ENCODE peak calls at places on chromosomes 11 and 22, in six cellular contexts. Q is HCT116, J is GM23338, W is GM23248, G is hepatocyte, E is SK-N-SH. K is an unnamed sample.

GRCh38 chr11:126115253-126115540 is 52.5 kb upstream of the CDON start:
- DNase-seq in J (no peak), Q (no peak), W (peak), G (peak), E (peak), K (no peak)

GRCh38 chr11:37907461-37908223 is 1309.6 kb upstream of the RAG2 start:
- DNase-seq in J (no peak), E (no peak), W (no peak), G (no peak), Q (no peak), K (no peak)

GRCh38 chr11:15551897-15552851 is 437.5 kb downstream of the INSC start:
- DNase-seq in W (no peak), G (no peak), E (peak), J (peak), Q (no peak), K (no peak)

GRCh38 chr11:86067230-86068137 is 1.4 kb downstream of the PICALM start:
- DNase-seq in E (no peak), G (peak), W (peak), J (no peak), Q (no peak), K (peak)

GRCh38 chr11:27997344-27997743 is 110.6 kb downstream of the KIF18A start:
- DNase-seq in Q (no peak), W (no peak), G (no peak), J (no peak), E (no peak), K (no peak)

GRCh38 chr22:35725521-35725920 is 7.8 kb downstream of the APOL5 start:
- DNase-seq in E (no peak), Q (no peak), G (no peak), W (no peak), J (no peak), K (no peak)

GRCh38 chr11:76237914-76238313 is 31.6 kb upstream of the WNT11 start:
- DNase-seq in Q (peak), W (peak), E (peak), J (peak), G (peak), K (no peak)

GRCh38 chr22:28188480-28188879 is 269.4 kb upstream of the PITPNB start:
- DNase-seq in G (no peak), E (no peak), W (no peak), J (peak), Q (no peak), K (no peak)

GRCh38 chr11:95262994-95263764 is 32.2 kb upstream of the SESN3 start:
- DNase-seq in J (no peak), W (no peak), Q (no peak), G (no peak), E (no peak), K (no peak)

GRCh38 chr22:31947296-31947695 is 3.0 kb downstream of the YWHAH start:
- DNase-seq in E (no peak), Q (no peak), J (no peak), G (no peak), W (no peak), K (peak)

GRCh38 chr11:2787816-2788750 is 88.3 kb upstream of the KCNQ1OT1 start:
- DNase-seq in G (peak), W (no peak), Q (no peak), E (no peak), J (peak), K (no peak)
- TF ChIP-seq EZH2phosphoT487 in G (no peak), W (no peak), Q (no peak), E (no peak), J (no peak), K (no peak)

DNA sequence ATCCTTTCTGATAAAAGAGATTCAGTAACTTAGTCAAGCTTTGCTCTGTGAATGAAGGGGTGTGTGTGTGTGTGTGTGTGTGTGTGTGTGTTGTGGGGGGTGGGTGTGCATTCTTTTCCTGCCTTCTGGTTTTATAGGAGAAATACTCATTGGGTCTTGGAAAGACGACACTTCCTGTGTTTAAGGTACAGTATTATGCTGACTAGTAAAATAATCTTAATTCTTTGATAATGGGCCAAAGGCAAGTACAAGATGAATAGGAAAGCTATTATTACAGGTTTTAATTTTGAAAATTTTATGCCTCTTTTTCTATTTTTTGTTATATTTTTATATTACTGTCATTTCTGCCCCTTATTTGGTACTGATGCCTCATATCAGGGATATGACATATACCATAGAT is 26.1 kb downstream of the HSD17B12 start:
- DNase-seq in E (no peak), W (no peak), G (no peak), Q (no peak), J (no peak), K (no peak)
- H2AFZ ChIP-seq in E (no peak), W (no peak), G (no peak), Q (no peak), J (no peak), K (no peak)

DNA sequence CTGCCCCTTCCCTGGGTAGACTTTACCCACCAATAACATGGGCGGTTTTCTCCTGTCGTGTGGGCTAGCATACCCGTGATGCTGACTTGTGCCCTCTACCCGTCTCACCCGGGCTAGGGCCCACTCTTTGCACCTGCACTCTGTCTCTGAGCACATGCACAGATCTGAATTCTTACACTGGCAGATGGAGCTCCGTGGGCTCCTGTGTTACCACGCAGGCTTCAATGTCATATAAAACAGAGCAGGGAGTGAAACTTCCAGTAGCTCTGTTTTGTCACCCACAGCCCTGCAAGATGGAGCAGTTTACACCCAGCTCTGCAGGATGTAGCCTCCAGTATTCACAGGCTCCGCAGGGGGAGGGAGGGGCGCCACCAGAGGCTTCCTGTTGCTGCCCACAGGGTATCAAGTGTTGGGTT is 1.7 kb downstream of the DGKZ start:
- DNase-seq in J (no peak), E (no peak), Q (no peak), W (no peak), G (no peak), K (peak)
- TF ChIP-seq EZH2phosphoT487 in J (no peak), E (no peak), Q (no peak), W (no peak), G (no peak), K (no peak)

GRCh38 chr11:65653229-65654225 is 9.2 kb downstream of the RELA start:
- DNase-seq in G (peak), Q (no peak), W (peak), J (no peak), E (no peak), K (no peak)
- H2AFZ ChIP-seq in G (no peak), Q (no peak), W (peak), J (no peak), E (no peak), K (peak)

GRCh38 chr11:46376258-46377050 is 5.0 kb upstream of the MDK start:
- DNase-seq in G (no peak), Q (no peak), J (no peak), W (no peak), E (no peak), K (no peak)

GRCh38 chr11:46378811-46379482 is 2.5 kb upstream of the MDK start:
- DNase-seq in J (no peak), Q (no peak), G (no peak), W (no peak), E (no peak), K (no peak)

GRCh38 chr11:46377831-46378230 is 3.6 kb upstream of the MDK start:
- DNase-seq in W (no peak), J (no peak), G (no peak), E (no peak), Q (no peak), K (no peak)

GRCh38 chr11:46378296-46378695 is 3.2 kb upstream of the MDK start:
- DNase-seq in W (no peak), E (no peak), J (no peak), G (no peak), Q (no peak), K (no peak)

DNA sequence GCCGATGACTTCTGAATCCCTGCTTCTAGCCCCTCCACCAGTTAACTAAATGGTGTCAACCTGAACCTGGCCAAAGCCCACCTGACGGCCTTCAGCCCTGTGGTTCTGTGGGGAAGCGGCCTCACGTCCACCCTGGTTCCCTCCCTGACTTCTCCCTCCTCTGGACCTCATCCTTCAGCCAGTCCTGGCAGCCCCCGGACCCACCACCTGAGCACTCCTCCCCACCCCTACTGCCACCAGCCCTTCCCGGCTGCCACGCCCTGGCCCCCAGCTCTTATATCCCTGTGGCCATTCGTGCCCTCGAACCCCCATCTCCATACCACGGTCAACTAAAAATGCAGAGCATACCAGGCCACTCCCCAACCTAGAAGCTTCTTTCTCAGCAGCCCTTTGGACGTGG is 4.2 kb upstream of the MDK start:
- DNase-seq in Q (no peak), W (no peak), G (no peak), J (no peak), E (no peak), K (no peak)
- TF ChIP-seq EZH2phosphoT487 in Q (no peak), W (no peak), G (no peak), J (no peak), E (no peak), K (no peak)

DNA sequence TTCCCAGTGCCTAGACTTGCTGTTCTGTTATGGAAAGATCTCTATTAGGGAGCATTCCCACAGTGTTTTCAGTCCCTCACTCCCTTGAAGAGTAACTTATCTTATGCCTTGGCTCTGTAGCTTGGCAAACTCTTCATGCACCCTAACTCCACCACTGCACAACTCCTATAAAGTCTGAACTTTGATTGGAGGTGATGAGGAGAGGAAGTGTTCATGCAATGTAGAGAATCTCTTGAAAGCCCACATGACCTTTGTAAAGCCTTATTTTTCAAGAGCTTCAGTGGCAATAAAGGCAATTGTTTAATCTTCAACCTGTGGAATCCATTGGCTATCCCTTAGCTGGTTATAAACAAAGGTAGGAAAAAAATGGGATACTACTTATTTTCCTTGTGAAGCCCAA is 176.2 kb downstream of the ETS1 start:
- DNase-seq in Q (no peak), E (no peak), J (no peak), W (no peak), G (no peak), K (no peak)
- H2AFZ ChIP-seq in Q (no peak), E (no peak), J (no peak), W (no peak), G (no peak), K (no peak)

DNA sequence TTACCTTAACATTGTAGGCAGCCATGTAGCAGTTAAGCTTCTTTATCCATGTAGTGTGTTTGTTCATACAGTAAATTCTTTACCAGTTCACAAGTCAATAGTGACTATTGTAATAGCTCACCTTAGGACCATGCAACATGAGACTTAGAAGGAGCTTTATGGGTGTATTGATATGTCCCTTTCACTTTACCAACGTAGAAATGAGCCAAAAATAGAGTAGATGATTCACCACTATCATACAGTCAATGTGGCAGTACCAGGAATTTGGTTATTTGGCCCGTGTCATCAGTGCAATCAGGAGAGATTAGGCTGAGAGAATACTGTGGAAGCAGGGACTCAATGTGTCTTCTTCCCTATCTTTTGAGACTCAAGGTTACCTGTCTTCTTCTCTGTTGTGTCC is 4.7 kb downstream of the ZDHHC13 start:
- DNase-seq in J (no peak), W (peak), G (no peak), E (no peak), Q (no peak), K (no peak)
- TF ChIP-seq EZH2phosphoT487 in J (no peak), W (no peak), G (no peak), E (no peak), Q (no peak), K (no peak)

DNA sequence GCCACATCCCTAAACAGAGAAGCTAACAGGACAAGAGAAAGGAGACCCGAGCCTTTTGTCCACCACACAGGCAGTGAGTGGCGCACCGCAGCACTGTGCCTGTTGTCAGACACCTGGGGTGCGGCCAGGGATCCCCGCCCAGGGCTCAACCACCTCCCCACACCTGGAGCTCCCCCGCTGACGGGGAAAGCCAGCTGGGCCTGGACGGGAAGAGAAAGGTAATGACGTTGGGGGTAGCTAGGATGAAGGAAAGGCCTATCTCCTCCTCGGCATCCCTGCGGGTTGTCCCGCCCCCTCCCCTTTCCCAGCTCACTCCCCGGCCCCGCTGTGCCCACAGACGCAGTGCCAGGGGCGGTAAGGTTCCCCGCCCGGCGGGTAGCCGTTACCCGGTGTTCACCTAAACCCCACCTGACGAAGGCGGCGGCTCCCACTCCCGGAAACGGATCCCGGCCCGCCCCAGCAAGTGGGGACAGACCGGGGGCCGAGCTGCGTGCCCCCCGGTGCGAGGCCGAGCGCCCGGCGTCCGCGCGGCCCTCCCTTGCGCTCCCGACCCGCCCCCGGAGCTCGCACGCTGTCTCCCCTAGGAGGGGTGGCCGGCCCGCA is 507 bp downstream of the HYOU1 start:
- DNase-seq in Q (no peak), G (peak), E (peak), W (peak), J (peak), K (peak)
- H2AFZ ChIP-seq in Q (no peak), G (peak), E (peak), W (peak), J (no peak), K (peak)

DNA sequence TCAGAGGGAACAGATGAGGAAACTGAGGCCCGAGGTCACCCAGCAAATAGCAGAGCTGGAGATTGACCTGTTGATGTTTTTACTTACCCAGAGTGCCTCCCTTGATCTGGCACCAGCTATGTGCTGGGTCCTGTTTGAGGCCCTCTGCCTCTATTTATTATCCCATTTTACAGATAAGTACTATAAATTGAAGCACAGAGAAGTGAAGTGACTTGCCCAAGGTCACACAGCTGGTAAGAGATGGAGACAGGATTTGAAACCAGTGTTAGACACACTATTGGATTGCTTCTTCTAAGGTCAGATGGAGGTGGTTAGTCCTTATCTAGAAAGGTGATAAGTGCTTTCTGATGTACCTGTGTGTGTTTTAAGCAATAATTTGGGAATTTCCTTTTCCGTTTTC is 13.5 kb downstream of the SGSM1 start:
- DNase-seq in Q (no peak), E (no peak), W (no peak), J (no peak), G (no peak), K (no peak)
- TF ChIP-seq EZH2phosphoT487 in Q (no peak), E (no peak), W (no peak), J (no peak), G (no peak), K (no peak)

GRCh38 chr11:35944503-35945136 is 758 bp downstream of the LDLRAD3 start:
- DNase-seq in G (no peak), E (peak), Q (no peak), W (peak), J (peak), K (no peak)
- H2AFZ ChIP-seq in G (peak), E (peak), Q (no peak), W (peak), J (peak), K (no peak)